ENCODE peak calls at places on chromosome 1, in six cellular contexts. U is CD8-positive, alpha-beta T cell; Q is progenitor cell of endocrine pancreas; B is mammary epithelial cell; S is ovary; H is tibial artery. F is an unnamed sample.

GRCh38 chr1:18977428-18977827 is 21.0 kb upstream of the IFFO2 start:
- DNase-seq in S (no peak), U (no peak), B (no peak), Q (no peak), H (peak), F (no peak)

GRCh38 chr1:2451744-2452582 is 24.1 kb upstream of the PLCH2 start:
- DNase-seq in Q (no peak), S (no peak), B (peak), U (no peak), H (no peak), F (peak)

GRCh38 chr1:113615425-113615824 is 143.9 kb downstream of the PHTF1 start:
- DNase-seq in Q (no peak), S (no peak), H (no peak), B (peak), U (no peak), F (no peak)

GRCh38 chr1:241531195-241532172 is 694 bp upstream of the KMO start:
- DNase-seq in B (peak), H (no peak), S (no peak), Q (no peak), U (no peak), F (peak)

GRCh38 chr1:243718893-243719292 is 131.2 kb downstream of the AKT3 start:
- DNase-seq in S (no peak), H (no peak), U (no peak), B (peak), Q (no peak), F (no peak)

GRCh38 chr1:218779341-218779831 is 394.3 kb upstream of the LYPLAL1 start:
- DNase-seq in S (no peak), U (no peak), H (no peak), B (peak), Q (no peak), F (no peak)

GRCh38 chr1:218369688-218370511 is 24.8 kb downstream of the TGFB2 start:
- DNase-seq in B (peak), S (no peak), Q (no peak), U (no peak), H (no peak), F (no peak)

GRCh38 chr1:101652476-101652875 is 344.2 kb downstream of the OLFM3 start:
- DNase-seq in S (no peak), U (no peak), Q (no peak), H (no peak), B (peak), F (no peak)

GRCh38 chr1:24464378-24464770 is 38.3 kb upstream of the RCAN3 start:
- DNase-seq in U (no peak), B (no peak), H (no peak), Q (no peak), S (no peak), F (no peak)

GRCh38 chr1:49183489-49183888 is 406.8 kb upstream of the BEND5 start:
- DNase-seq in U (no peak), B (no peak), S (no peak), H (no peak), Q (no peak), F (no peak)

GRCh38 chr1:34876406-34876805 is 16.9 kb upstream of the SMIM12 start:
- DNase-seq in B (no peak), Q (no peak), U (no peak), H (no peak), S (no peak), F (no peak)

GRCh38 chr1:93816970-93817738 is 61.9 kb downstream of the DNTTIP2 start:
- DNase-seq in B (no peak), S (no peak), Q (no peak), U (no peak), H (no peak), F (no peak)

GRCh38 chr1:39398278-39399010 is 93.0 kb upstream of the BMP8A start:
- DNase-seq in S (no peak), B (peak), H (peak), Q (no peak), U (no peak), F (peak)

GRCh38 chr1:153598309-153599172 is 14.4 kb downstream of the S100A16 start:
- DNase-seq in H (no peak), B (peak), S (no peak), Q (no peak), U (no peak), F (no peak)

GRCh38 chr1:72034827-72035226 is 247.5 kb downstream of the NEGR1 start:
- DNase-seq in B (no peak), S (no peak), U (no peak), Q (no peak), H (no peak), F (no peak)

GRCh38 chr1:205061665-205062069 is 18.7 kb downstream of the CNTN2 start:
- DNase-seq in U (peak), S (peak), B (peak), H (peak), Q (peak), F (peak)

GRCh38 chr1:216215169-216215568 is 208.1 kb downstream of the USH2A start:
- DNase-seq in S (no peak), H (no peak), B (no peak), Q (no peak), U (no peak), F (no peak)

GRCh38 chr1:205669341-205670142 is 10.8 kb downstream of the SLC45A3 start:
- DNase-seq in H (no peak), B (no peak), S (no peak), U (no peak), Q (no peak), F (no peak)

GRCh38 chr1:68358439-68358838 is 91.3 kb downstream of the RPE65 start:
- DNase-seq in U (no peak), B (no peak), Q (no peak), H (no peak), S (no peak), F (no peak)

GRCh38 chr1:22582670-22583635 is 19.7 kb downstream of the EPHA8 start:
- DNase-seq in U (no peak), S (no peak), Q (no peak), H (no peak), B (no peak), F (no peak)

GRCh38 chr1:204029016-204029415 is 43.9 kb upstream of the SOX13 start:
- DNase-seq in Q (no peak), S (no peak), H (no peak), U (no peak), B (no peak), F (no peak)

GRCh38 chr1:20093303-20093702 is 23.3 kb downstream of the PLA2G5 start:
- DNase-seq in U (no peak), Q (no peak), H (no peak), B (no peak), S (no peak), F (no peak)

GRCh38 chr1:21318714-21319159 is 28.5 kb upstream of the ECE1 start:
- DNase-seq in B (no peak), H (peak), U (no peak), Q (no peak), S (peak), F (no peak)

GRCh38 chr1:114339379-114339778 is 171.6 kb downstream of the TRIM33 start:
- DNase-seq in Q (no peak), H (no peak), U (no peak), B (no peak), S (no peak), F (no peak)

GRCh38 chr1:234731371-234732085 is 121.5 kb upstream of the IRF2BP2 start:
- DNase-seq in B (peak), H (no peak), Q (no peak), U (no peak), S (peak), F (no peak)

GRCh38 chr1:19315378-19316206 is 3.5 kb downstream of the SLC66A1 start:
- DNase-seq in H (peak), B (peak), U (no peak), S (no peak), Q (no peak), F (no peak)

GRCh38 chr1:94949681-94950661 is 23.1 kb upstream of the CNN3 start:
- DNase-seq in S (no peak), B (no peak), H (no peak), Q (no peak), U (no peak), F (no peak)

GRCh38 chr1:233364695-233365539 is 37.4 kb downstream of the MAP3K21 start:
- DNase-seq in H (no peak), S (no peak), B (no peak), U (no peak), Q (no peak), F (no peak)

GRCh38 chr1:229509576-229509975 is 1.4 kb upstream of the NUP133 start:
- DNase-seq in S (no peak), U (no peak), Q (no peak), H (no peak), B (peak), F (no peak)

GRCh38 chr1:201771466-201771865 is 57.5 kb upstream of the IPO9 start:
- DNase-seq in S (no peak), Q (no peak), B (peak), U (no peak), H (no peak), F (no peak)

GRCh38 chr1:154556422-154556821 is 2.0 kb downstream of the UBE2Q1 start:
- DNase-seq in S (no peak), B (no peak), Q (no peak), U (no peak), H (no peak), F (no peak)

GRCh38 chr1:43536196-43536863 is 5.6 kb downstream of the PTPRF start:
- DNase-seq in S (no peak), Q (no peak), H (no peak), U (no peak), B (no peak), F (no peak)

GRCh38 chr1:2861988-2862430 is 60.5 kb upstream of the TTC34 start:
- DNase-seq in S (no peak), Q (no peak), B (no peak), U (no peak), H (no peak), F (no peak)

GRCh38 chr1:78427506-78427905 is 63.3 kb upstream of the PTGFR start:
- DNase-seq in S (no peak), B (no peak), U (no peak), H (no peak), Q (no peak), F (no peak)

GRCh38 chr1:198523183-198523942 is 17.1 kb downstream of the ATP6V1G3 start:
- DNase-seq in U (no peak), Q (no peak), B (no peak), S (no peak), H (no peak), F (no peak)
- TF ChIP-seq CTCF in U (no peak), Q (no peak), B (no peak), S (no peak), H (no peak), F (no peak)

DNA sequence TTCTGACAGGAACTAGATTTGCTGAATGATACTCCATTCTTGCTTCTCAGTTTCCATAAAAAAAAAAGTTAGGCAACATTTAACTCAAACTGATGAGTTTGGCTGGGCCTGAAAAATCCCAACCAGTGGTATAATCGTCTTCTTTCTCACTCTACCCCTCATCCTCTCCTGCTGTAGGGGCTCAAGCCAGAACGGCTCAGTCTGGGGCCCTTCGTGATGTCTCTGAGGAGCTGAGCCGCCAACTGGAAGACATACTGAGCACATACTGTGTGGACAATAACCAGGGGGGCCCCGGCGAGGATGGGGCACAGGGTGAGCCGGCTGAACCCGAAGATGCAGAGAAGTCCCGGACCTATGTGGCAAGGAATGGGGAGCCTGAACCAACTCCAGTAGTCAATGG is 1.6 kb downstream of the TXLNA start:
- DNase-seq in H (peak), S (no peak), B (no peak), Q (no peak), U (no peak), F (no peak)
- TF ChIP-seq CTCF in H (no peak), S (no peak), B (no peak), Q (no peak), U (no peak), F (no peak)

GRCh38 chr1:84668185-84668584 is 22.1 kb downstream of the SSX2IP start:
- DNase-seq in Q (no peak), U (no peak), B (no peak), H (no peak), S (no peak), F (no peak)
- TF ChIP-seq CTCF in Q (no peak), U (no peak), B (peak), H (peak), S (no peak), F (peak)

GRCh38 chr1:10690484-10690883 is 106.0 kb downstream of the CASZ1 start:
- DNase-seq in Q (no peak), U (no peak), S (no peak), H (no peak), B (no peak), F (no peak)
- TF ChIP-seq CTCF in Q (no peak), U (no peak), S (no peak), H (no peak), B (peak), F (no peak)

GRCh38 chr1:150364231-150365003 is 470 bp downstream of the RPRD2 start:
- DNase-seq in U (peak), Q (peak), B (peak), H (peak), S (peak), F (no peak)
- TF ChIP-seq CTCF in U (no peak), Q (peak), B (no peak), H (peak), S (peak), F (no peak)

DNA sequence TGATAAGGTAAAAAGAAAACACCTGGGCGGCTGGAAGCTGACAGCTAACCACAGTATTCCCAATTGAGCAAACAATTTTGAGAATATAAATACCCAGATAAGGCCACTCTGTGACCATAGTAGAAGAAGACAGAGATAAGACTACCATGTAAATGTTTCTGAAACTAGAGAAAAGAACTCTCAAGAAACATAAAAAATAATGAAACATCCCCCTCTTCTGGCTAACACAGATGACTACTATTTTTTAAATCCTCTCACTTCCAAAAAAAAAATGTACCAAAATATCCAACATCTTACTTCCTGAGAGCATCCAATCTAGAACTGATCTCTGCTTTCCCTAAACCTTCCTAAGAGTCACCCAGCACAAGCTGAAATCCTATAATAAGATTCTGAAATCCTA is 125.9 kb downstream of the HFM1 start:
- DNase-seq in Q (no peak), S (no peak), B (peak), U (no peak), H (no peak), F (no peak)
- TF ChIP-seq CTCF in Q (peak), S (no peak), B (no peak), U (no peak), H (no peak), F (peak)

GRCh38 chr1:147640553-147641165 is 29.7 kb downstream of the ACP6 start:
- DNase-seq in Q (peak), S (peak), B (peak), H (no peak), U (peak), F (peak)
- TF ChIP-seq CTCF in Q (peak), S (no peak), B (peak), H (peak), U (peak), F (peak)

DNA sequence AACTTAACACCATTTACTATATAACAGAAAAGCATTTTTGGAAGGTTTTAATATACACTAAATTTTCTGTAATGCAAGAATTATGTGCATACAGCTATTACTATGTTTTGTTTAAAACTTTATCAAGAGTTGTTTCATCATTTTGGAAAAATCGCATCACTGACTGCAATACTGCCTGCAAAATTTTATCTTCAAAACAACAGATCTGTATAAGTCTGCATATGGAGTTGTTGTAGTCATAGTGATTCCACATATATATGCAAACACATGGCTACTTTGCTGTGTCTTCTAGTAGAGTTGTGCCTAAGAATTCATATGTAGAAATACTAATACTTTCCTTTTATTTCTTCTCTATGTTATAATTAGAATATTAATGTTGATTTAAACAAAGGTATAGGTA is 23.1 kb upstream of the LAMC1 start:
- DNase-seq in Q (no peak), U (no peak), H (no peak), B (no peak), S (no peak), F (no peak)
- TF ChIP-seq CTCF in Q (no peak), U (no peak), H (no peak), B (no peak), S (no peak), F (no peak)

GRCh38 chr1:6988796-6989195 is 203.5 kb downstream of the CAMTA1 start:
- DNase-seq in Q (no peak), H (no peak), S (no peak), U (no peak), B (no peak), F (no peak)

GRCh38 chr1:6985528-6986276 is 200.4 kb downstream of the CAMTA1 start:
- DNase-seq in S (no peak), Q (no peak), B (no peak), U (no peak), H (no peak), F (no peak)

GRCh38 chr1:6986281-6986680 is 201.0 kb downstream of the CAMTA1 start:
- DNase-seq in B (no peak), Q (no peak), S (no peak), H (no peak), U (no peak), F (no peak)

GRCh38 chr1:6989506-6990159 is 204.4 kb downstream of the CAMTA1 start:
- DNase-seq in H (no peak), S (no peak), Q (no peak), B (no peak), U (no peak), F (no peak)

DNA sequence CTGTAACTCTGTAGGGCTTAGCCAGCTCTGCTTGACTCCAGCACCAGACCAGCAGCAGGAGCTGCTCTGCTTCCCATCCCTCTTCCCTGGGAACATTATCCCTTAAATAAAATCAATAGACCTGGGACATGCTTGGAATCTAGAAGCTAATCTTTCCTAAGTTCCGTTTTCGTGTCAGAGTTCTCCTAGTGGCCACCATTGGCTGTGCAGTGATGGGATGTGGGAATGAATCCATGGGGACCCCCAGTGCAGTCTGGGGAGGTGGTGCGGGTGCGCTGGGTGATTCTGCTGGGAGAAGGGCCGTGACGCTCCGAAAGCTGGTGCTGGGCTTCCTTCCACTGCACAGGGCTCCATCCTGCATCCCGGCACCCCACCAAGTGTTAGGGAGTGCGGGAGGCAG is 202.7 kb downstream of the CAMTA1 start:
- DNase-seq in Q (no peak), U (no peak), H (no peak), B (no peak), S (no peak), F (no peak)
- TF ChIP-seq CTCF in Q (no peak), U (no peak), H (no peak), B (no peak), S (no peak), F (no peak)

GRCh38 chr1:41417335-41417682 is 56.1 kb downstream of the FOXO6 start:
- DNase-seq in S (no peak), B (no peak), Q (no peak), U (no peak), H (no peak), F (no peak)

GRCh38 chr1:41417746-41418145 is 56.5 kb downstream of the FOXO6 start:
- DNase-seq in S (no peak), B (no peak), Q (no peak), H (no peak), U (no peak), F (no peak)

GRCh38 chr1:41419584-41420295 is 58.5 kb downstream of the FOXO6 start:
- DNase-seq in Q (no peak), B (no peak), H (no peak), S (no peak), U (no peak), F (no peak)

GRCh38 chr1:41420351-41420750 is 59.1 kb downstream of the FOXO6 start:
- DNase-seq in B (no peak), Q (no peak), H (no peak), U (no peak), S (no peak), F (no peak)

DNA sequence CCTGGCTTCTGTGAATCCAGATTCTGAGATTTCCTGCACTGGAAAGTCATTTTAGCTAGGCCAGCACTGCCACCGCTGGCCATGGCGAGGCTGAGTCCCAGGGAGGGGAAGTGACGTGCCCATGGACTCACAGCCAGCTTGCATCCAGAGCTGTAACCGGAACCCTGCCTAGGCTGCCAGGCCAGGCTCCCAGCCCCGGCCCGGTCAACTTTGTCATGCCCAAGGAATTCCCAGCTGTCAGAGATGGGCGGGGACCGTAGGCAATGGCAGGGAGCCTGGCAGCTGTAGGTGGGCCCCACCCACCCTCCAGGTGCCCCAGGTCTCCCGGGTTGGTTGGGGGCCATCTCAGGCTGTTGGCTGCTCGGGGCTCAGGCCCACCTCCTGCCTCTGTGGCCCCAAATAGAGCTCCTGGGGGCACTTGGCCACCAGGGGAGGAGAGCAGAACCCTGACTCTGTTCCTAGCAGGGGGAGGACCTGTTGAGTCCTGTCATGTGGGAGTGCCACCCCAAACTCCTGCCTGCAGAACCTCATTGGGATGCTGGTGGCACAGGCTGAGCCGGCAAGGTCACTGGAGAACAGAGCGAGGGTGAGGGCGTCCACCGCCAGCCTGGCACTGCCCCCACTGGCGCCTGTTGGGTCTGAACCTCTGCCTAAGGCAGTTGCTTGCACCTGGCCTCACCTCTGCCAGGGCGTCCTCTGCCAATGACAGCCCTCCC is 57.8 kb downstream of the FOXO6 start:
- DNase-seq in B (peak), H (peak), Q (no peak), S (no peak), U (no peak), F (peak)
- TF ChIP-seq CTCF in B (no peak), H (no peak), Q (no peak), S (no peak), U (no peak), F (peak)

F was measured in AG09319.